ENCODE peak calls at places on chromosomes 4 and X, in six cellular contexts. X, N, K, L, I and C are unnamed samples.

GRCh38 chr4:155170569-155170968 is 37.9 kb upstream of the NPY2R start:
- DNase-seq in K (no peak), I (no peak), X (no peak), L (no peak), N (no peak), C (no peak)

GRCh38 chr4:169253087-169253675 is 17.6 kb downstream of the SH3RF1 start:
- DNase-seq in X (no peak), N (no peak), K (no peak), I (no peak), L (no peak), C (no peak)

GRCh38 chr4:6394671-6395081 is 77.7 kb downstream of the PPP2R2C start:
- DNase-seq in K (no peak), X (no peak), L (no peak), N (no peak), I (no peak), C (no peak)

GRCh38 chr4:99207069-99207743 is 11.8 kb downstream of the ADH6 start:
- DNase-seq in L (no peak), X (no peak), N (no peak), K (no peak), I (no peak), C (no peak)

GRCh38 chr4:166252487-166253402 is 379.7 kb downstream of the TLL1 start:
- DNase-seq in K (no peak), I (no peak), N (no peak), X (peak), L (peak), C (peak)

GRCh38 chr4:161696957-161697356 is 466.8 kb downstream of the FSTL5 start:
- DNase-seq in L (no peak), I (peak), X (no peak), N (no peak), K (no peak), C (peak)

GRCh38 chr4:168437192-168437938 is 42.9 kb downstream of the DDX60L start:
- DNase-seq in I (no peak), N (no peak), K (no peak), L (no peak), X (no peak), C (no peak)

GRCh38 chr4:6632125-6632524 is 8.4 kb upstream of the MRFAP1 start:
- DNase-seq in N (no peak), L (no peak), X (no peak), K (no peak), I (no peak), C (no peak)

GRCh38 chrX:19334945-19335626 is 8.6 kb upstream of the PDHA1 start:
- DNase-seq in L (peak), K (peak), N (peak), I (no peak), X (peak), C (peak)

GRCh38 chr4:102580463-102580842 is 79.3 kb downstream of the NFKB1 start:
- DNase-seq in N (no peak), I (no peak), K (no peak), L (no peak), X (peak), C (no peak)

GRCh38 chr4:99863804-99864203 is 30.4 kb downstream of the LAMTOR3 start:
- DNase-seq in I (no peak), L (no peak), K (no peak), X (no peak), N (no peak), C (no peak)

GRCh38 chr4:119087121-119087520 is 48.5 kb upstream of the MYOZ2 start:
- DNase-seq in X (no peak), I (no peak), L (no peak), N (no peak), K (no peak), C (no peak)

GRCh38 chr4:128707864-128708263 is 101.6 kb upstream of the JADE1 start:
- DNase-seq in N (no peak), K (no peak), X (no peak), L (no peak), I (no peak), C (no peak)

GRCh38 chr4:6929735-6930464 is 20.3 kb downstream of the TBC1D14 start:
- DNase-seq in N (no peak), L (no peak), I (no peak), X (peak), K (no peak), C (no peak)

GRCh38 chr4:173883821-173884220 is 353.8 kb upstream of the HAND2 start:
- DNase-seq in N (no peak), I (no peak), X (no peak), K (no peak), L (no peak), C (no peak)

GRCh38 chr4:24042094-24042493 is 152.2 kb upstream of the PPARGC1A start:
- DNase-seq in L (no peak), I (no peak), X (no peak), N (no peak), K (no peak), C (no peak)

GRCh38 chr4:41146716-41147506 is 67.4 kb downstream of the APBB2 start:
- DNase-seq in N (no peak), K (no peak), L (no peak), X (no peak), I (no peak), C (peak)

GRCh38 chrX:40772290-40772689 is 36.9 kb upstream of the MED14 start:
- DNase-seq in I (no peak), X (no peak), N (no peak), K (no peak), L (no peak), C (no peak)

GRCh38 chrX:16487620-16488380 is 162.2 kb upstream of the S100G start:
- DNase-seq in K (no peak), I (no peak), N (no peak), L (no peak), X (no peak), C (no peak)

GRCh38 chrX:45788315-45788714 is 587.6 kb upstream of the DIPK2B start:
- DNase-seq in K (no peak), I (no peak), N (no peak), X (no peak), L (no peak), C (no peak)

GRCh38 chr4:15034071-15034764 is 31.9 kb downstream of the CPEB2 start:
- DNase-seq in K (no peak), I (no peak), N (no peak), X (no peak), L (no peak), C (no peak)

DNA sequence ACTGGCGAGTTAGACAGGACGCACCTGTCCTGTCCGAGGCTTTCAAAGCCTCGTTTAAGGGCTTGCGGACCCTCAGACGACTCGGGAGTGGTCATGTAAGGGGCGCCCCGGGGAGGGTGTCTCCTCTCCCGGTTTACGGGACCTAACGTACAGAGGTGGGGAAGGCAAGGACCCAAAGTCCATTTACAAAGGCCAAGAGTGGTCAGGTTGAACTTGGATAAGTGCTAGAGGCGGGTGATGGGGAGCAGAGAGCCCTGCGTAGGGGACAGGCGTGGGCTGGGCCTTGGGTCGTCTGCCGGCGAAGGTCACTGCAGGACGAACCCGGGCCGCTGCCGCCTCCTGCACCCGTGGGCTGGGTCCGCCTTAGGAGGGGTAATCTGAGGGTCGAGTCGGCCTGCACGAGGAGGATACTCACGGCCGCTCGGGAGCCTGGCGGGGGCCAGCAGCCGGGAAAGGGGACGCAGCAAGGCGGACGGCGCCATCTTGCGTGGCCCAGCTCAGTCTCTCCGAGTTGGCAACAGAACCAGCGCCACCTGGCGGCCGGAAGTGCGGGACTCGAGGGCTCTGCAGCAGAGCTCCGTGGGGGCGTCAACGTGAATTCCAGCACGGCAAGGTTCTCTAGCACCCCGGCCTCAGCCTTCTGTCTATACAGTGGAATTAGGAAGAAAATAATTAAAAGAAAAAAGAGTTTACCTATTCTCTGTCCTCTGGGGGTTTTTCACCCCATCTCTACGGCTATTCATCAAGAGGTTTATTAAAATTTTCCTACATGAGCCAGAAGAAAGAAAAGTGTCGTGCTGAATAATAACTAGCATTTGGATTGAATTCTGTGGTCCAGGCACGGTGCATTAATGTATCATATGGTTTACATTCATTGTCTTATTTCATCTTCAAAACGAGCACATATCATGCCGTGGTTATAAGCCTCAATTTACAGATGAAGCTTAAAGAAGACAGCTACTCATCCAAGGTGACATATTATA is 5.7 kb upstream of the NAA15 start:
- DNase-seq in I (peak), X (peak), N (peak), L (peak), K (peak), C (peak)
- TF ChIP-seq CREB1 in I (no peak), X (no peak), N (peak), L (no peak), K (peak), C (no peak)

GRCh38 chr4:56575820-56576429 is 70.3 kb downstream of the ARL9 start:
- DNase-seq in X (peak), I (no peak), K (no peak), N (no peak), L (no peak), C (peak)
- TF ChIP-seq CREB1 in X (no peak), I (no peak), K (no peak), N (no peak), L (no peak), C (no peak)

DNA sequence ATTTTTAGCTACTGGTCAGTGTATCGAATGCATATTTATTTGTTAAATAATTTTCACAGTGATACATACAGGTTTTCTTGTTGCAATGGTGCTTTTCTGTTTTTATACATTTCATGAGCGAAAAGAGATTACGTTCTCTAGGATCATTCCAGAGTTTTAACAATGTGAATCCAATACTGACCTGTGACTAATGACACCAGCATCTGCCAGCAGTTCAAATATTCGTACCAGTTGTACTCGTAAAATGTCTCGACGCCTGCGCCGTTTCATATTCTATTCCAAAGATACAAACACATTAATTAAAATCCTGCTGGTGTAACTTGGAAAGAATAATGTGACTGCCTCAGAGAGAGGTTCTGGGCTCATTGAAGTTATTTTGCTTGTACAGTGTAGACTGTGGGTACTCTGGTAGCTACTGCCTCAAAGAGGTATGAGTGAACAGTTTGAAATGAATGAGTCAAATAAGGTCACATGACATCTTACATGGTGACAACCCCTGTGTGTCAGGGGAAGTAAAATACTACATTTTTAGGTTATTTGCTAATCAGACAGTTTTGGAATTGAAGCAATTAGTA is 80.7 kb downstream of the ZAR1 start:
- DNase-seq in X (no peak), N (no peak), K (no peak), L (no peak), I (no peak), C (no peak)
- TF ChIP-seq CREB1 in X (no peak), N (no peak), K (no peak), L (no peak), I (no peak), C (no peak)

GRCh38 chrX:7083468-7084396 is 63.8 kb upstream of the STS start:
- DNase-seq in I (no peak), X (no peak), L (no peak), K (peak), N (no peak), C (no peak)
- TF ChIP-seq CREB1 in I (no peak), X (no peak), L (no peak), K (peak), N (no peak), C (no peak)

DNA sequence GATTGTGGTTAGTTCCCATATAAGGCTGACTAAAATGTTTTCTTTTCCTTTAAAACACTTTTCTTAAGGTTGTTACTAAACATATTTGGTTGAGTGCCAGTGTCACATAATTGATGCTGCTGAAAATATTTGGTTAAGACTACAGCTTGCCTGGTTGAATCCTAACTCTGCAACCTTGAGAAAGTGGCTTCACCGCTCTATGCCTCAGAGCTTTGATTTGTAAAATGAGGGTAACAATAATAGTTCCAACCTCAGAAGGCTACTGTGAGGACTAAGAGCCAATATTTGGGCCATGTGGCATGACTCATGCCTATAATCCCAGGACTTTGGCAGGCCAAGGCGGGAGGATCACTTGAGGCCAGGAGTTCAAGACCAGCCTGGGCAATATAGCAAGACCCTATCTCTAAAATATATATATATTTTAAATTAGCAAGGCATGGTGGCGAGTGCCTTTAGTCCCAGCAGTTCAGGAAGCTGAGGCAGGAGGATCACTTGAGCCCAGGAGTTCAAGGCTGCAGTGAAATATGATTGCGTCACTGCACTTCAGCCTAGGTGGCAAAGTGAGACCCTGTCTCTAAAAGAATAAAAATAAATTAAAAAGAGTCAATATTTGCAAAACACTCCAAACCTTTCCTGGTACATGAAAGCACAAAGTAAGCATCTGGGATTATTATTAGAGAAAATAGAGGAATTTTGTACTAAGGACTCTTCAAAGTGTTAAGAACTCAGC is 7.1 kb upstream of the NEIL3 start:
- DNase-seq in L (no peak), I (no peak), K (no peak), X (no peak), N (no peak), C (no peak)
- TF ChIP-seq CREB1 in L (no peak), I (no peak), K (no peak), X (no peak), N (no peak), C (no peak)

GRCh38 chr4:8013976-8014726 is 74.5 kb upstream of the AFAP1 start:
- DNase-seq in N (no peak), K (no peak), I (no peak), X (no peak), L (no peak), C (no peak)

GRCh38 chr4:8019396-8020365 is 80.0 kb upstream of the AFAP1 start:
- DNase-seq in K (no peak), X (no peak), I (no peak), L (no peak), N (no peak), C (no peak)

GRCh38 chr4:8016527-8016926 is 76.9 kb upstream of the AFAP1 start:
- DNase-seq in X (no peak), I (no peak), K (no peak), L (no peak), N (no peak), C (no peak)

GRCh38 chr4:8012517-8012916 is 72.9 kb upstream of the AFAP1 start:
- DNase-seq in N (no peak), X (no peak), K (no peak), L (no peak), I (no peak), C (no peak)

GRCh38 chr4:8015512-8015911 is 75.9 kb upstream of the AFAP1 start:
- DNase-seq in I (no peak), X (no peak), N (peak), L (no peak), K (no peak), C (peak)
- TF ChIP-seq CREB1 in I (no peak), X (no peak), N (no peak), L (no peak), K (no peak), C (no peak)

GRCh38 chrX:11209798-11210197 is 83.4 kb upstream of the AMELX start:
- DNase-seq in L (no peak), K (no peak), N (no peak), X (no peak), I (no peak), C (no peak)

GRCh38 chrX:11215191-11215921 is 77.9 kb upstream of the AMELX start:
- DNase-seq in X (no peak), I (peak), K (no peak), N (no peak), L (peak), C (peak)

GRCh38 chrX:11214346-11215190 is 78.6 kb upstream of the AMELX start:
- DNase-seq in N (no peak), L (no peak), I (no peak), K (no peak), X (no peak), C (no peak)

GRCh38 chrX:11210397-11210796 is 82.8 kb upstream of the AMELX start:
- DNase-seq in N (no peak), L (no peak), X (no peak), K (no peak), I (no peak), C (no peak)

GRCh38 chrX:11212741-11213140 is 80.5 kb upstream of the AMELX start:
- DNase-seq in N (peak), X (no peak), L (peak), I (no peak), K (no peak), C (peak)
- TF ChIP-seq CREB1 in N (no peak), X (no peak), L (no peak), I (no peak), K (no peak), C (no peak)